ENCODE peak calls at places on chromosomes 16 and 17, in eight cellular contexts. O is H1, E is ascending aorta, A is bronchial epithelial cell, X is pancreas, C is transverse colon, T is psoas muscle, N is mammary epithelial cell. B is an unnamed sample.

GRCh38 chr16:30724641-30725464 is 23.4 kb upstream of the PHKG2 start:
- DNase-seq in N (no peak), E (no peak), O (no peak), A (no peak), T (no peak), C (peak; percentile 72), X (no peak), B (peak; percentile 88)

GRCh38 chr17:76197911-76198310 is 42.4 kb downstream of the RNF157 start:
- DNase-seq in O (no peak), E (no peak), N (no peak), X (no peak), C (no peak), T (no peak), A (no peak), B (no peak)

GRCh38 chr17:68198931-68199836 is 48.7 kb upstream of the AMZ2 start:
- DNase-seq in C (no peak), N (peak; percentile 37), A (no peak), T (peak; percentile 21), X (peak; percentile 36), O (no peak), E (no peak), B (no peak)

GRCh38 chr16:11399261-11399831 is 54.1 kb downstream of the RMI2 start:
- DNase-seq in C (no peak), X (no peak), E (no peak), N (no peak), T (no peak), O (no peak), A (no peak), B (no peak)

GRCh38 chr16:21684199-21684598 is 20.4 kb downstream of the OTOA start:
- DNase-seq in T (no peak), E (no peak), X (peak; percentile 33), C (peak; percentile 21), O (no peak), A (no peak), N (no peak), B (no peak)

GRCh38 chr17:5665164-5665563 is 80.9 kb upstream of the NLRP1 start:
- DNase-seq in X (no peak), C (no peak), E (no peak), T (peak; percentile 13), O (no peak), N (no peak), A (no peak), B (no peak)

GRCh38 chr16:30377812-30378235 is 3.2 kb downstream of the MYL11 start:
- DNase-seq in T (peak; percentile 95), C (peak; percentile 94), E (peak; percentile 80), O (no peak), N (peak; percentile 59), X (peak; percentile 90), A (peak; percentile 59), B (peak; percentile 96)

GRCh38 chr16:50699345-50700159 is 6.1 kb downstream of the NOD2 start:
- DNase-seq in C (no peak), A (peak; percentile 98), E (no peak), N (peak; percentile 98), X (no peak), O (no peak), T (peak; percentile 61), B (peak; percentile 13)

GRCh38 chr16:24993722-24994686 is 21.2 kb downstream of the ARHGAP17 start:
- DNase-seq in E (no peak), O (no peak), N (peak; percentile 87), X (no peak), T (no peak), A (peak; percentile 93), C (peak; percentile 59), B (peak; percentile 59)

GRCh38 chr17:76866774-76867577 is 1.2 kb upstream of the MGAT5B start:
- DNase-seq in N (peak; percentile 49), A (peak; percentile 57), X (no peak), C (no peak), E (no peak), T (no peak), O (no peak), B (no peak)

GRCh38 chr16:7313170-7313569 is 19.5 kb upstream of the RBFOX1 start:
- DNase-seq in X (no peak), T (no peak), O (no peak), N (no peak), A (no peak), C (no peak), E (no peak), B (no peak)

GRCh38 chr17:14745122-14745521 is 444.2 kb downstream of the HS3ST3B1 start:
- DNase-seq in E (no peak), A (peak; percentile 86), X (no peak), C (no peak), N (peak; percentile 84), T (no peak), O (no peak), B (no peak)

GRCh38 chr17:19650826-19651225 is 2.3 kb downstream of the ALDH3A2 start:
- DNase-seq in N (peak; percentile 66), A (peak; percentile 75), X (no peak), T (no peak), C (no peak), O (no peak), E (no peak), B (no peak)

GRCh38 chr17:1644493-1645206 is 882 bp downstream of the SCARF1 start:
- DNase-seq in T (no peak), A (peak; percentile 77), C (no peak), E (no peak), N (peak; percentile 82), X (peak; percentile 53), O (no peak), B (no peak)

GRCh38 chr16:11224096-11224893 is 31.7 kb downstream of the SOCS1 start:
- DNase-seq in O (no peak), T (peak; percentile 77), A (no peak), E (peak; percentile 57), N (no peak), X (no peak), C (peak; percentile 86), B (peak; percentile 55)

GRCh38 chr17:9544221-9544620 is 31.4 kb downstream of the STX8 start:
- DNase-seq in X (no peak), O (no peak), A (no peak), T (no peak), N (no peak), C (no peak), E (no peak), B (no peak)

GRCh38 chr16:621526-622105 is 9.2 kb upstream of the WFIKKN1 start:
- DNase-seq in O (no peak), T (no peak), N (no peak), A (no peak), E (no peak), C (no peak), X (no peak), B (no peak)

GRCh38 chr17:68835061-68835460 is 120.1 kb downstream of the ABCA8 start:
- DNase-seq in X (no peak), T (no peak), C (no peak), N (no peak), O (no peak), A (no peak), E (no peak), B (no peak)

DNA sequence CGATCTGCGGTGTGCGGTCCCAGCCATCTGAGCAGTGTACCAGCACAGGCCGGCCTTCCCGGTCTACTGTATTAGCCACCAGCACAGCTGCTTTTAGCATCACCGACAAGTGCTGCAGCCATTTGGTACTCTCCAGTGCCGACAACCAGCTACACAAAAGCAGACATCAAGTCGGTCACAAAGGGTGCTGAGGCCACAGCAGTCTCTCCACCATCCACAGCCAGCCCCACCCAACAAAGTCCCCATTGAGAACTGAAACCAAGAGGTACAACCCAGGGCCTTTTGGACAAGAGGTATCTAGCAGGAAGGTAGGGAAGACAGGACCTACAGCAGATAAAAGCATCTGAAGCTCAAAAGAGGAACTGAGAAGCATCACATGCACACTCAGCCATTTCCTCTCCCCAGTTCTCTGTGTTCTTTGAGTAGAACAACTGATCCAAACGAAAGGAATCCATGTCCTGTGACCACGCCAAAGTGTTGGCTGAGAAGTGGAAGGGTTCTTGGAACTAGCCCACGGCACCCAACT is 9.5 kb downstream of the MTMR4 start:
- DNase-seq in A (no peak), X (no peak), C (peak; percentile 27), N (no peak), O (no peak), T (no peak), E (no peak), B (no peak)
- H3K36me3 ChIP-seq in A (peaks cover 16% of the 10 kb centered on the region), X (peaks cover 39% of the 10 kb centered on the region), C (no peaks in the 10 kb centered on the region), N (peaks cover 24% of the 10 kb centered on the region), O (peaks cover 29% of the 10 kb centered on the region), T (peaks cover 100% of the 10 kb centered on the region), E (peaks cover 85% of the 10 kb centered on the region), B (peaks cover 98% of the 10 kb centered on the region)

GRCh38 chr16:87423429-87423828 is 31.3 kb downstream of the MAP1LC3B start:
- DNase-seq in E (no peak), O (no peak), X (no peak), T (no peak), C (no peak), A (no peak), N (no peak), B (peak; percentile 23)

GRCh38 chr16:87421369-87421912 is 29.3 kb downstream of the MAP1LC3B start:
- DNase-seq in C (no peak), X (no peak), O (no peak), N (no peak), T (no peak), E (no peak), A (no peak), B (no peak)

GRCh38 chr16:87420401-87421368 is 28.5 kb downstream of the MAP1LC3B start:
- DNase-seq in T (no peak), E (no peak), A (no peak), N (no peak), C (no peak), X (no peak), O (no peak), B (no peak)

GRCh38 chr16:87419971-87420370 is 27.8 kb downstream of the MAP1LC3B start:
- DNase-seq in A (no peak), E (no peak), C (no peak), N (no peak), X (no peak), O (no peak), T (no peak), B (peak; percentile 8)

DNA sequence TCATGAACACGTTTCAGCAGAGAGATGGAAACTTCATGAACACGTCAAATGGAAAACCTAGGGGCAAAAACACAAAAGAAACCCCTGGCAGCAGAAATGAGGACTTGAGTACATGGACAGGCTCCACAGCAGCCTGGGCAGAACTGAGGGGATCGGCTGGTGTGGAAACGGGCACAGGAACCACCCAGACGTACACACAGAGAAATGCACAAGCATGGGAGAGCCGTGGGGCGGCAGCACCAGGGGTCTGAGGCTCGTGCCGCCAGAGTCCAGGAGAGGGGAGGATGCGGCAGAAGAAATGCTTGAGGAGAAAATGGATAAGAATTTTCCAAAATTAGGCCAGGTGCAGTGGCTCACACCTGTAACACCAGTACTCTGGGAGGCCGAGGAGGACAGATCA is 30.0 kb downstream of the MAP1LC3B start:
- DNase-seq in N (no peak), O (no peak), A (no peak), X (no peak), C (no peak), E (no peak), T (no peak), B (no peak)
- H3K36me3 ChIP-seq in N (peaks cover 2% of the 10 kb centered on the region), O (no peaks in the 10 kb centered on the region), A (peaks cover 12% of the 10 kb centered on the region), X (peaks cover 4% of the 10 kb centered on the region), C (no peaks in the 10 kb centered on the region), E (peaks cover 46% of the 10 kb centered on the region), T (peaks cover 71% of the 10 kb centered on the region), B (peaks cover 67% of the 10 kb centered on the region)

GRCh38 chr17:79258042-79258441 is 183.4 kb downstream of the ENGASE start:
- DNase-seq in T (no peak), X (no peak), E (no peak), C (no peak), O (no peak), A (no peak), N (no peak), B (no peak)
- H3K36me3 ChIP-seq in T (no peaks in the 10 kb centered on the region), X (no peaks in the 10 kb centered on the region), E (no peaks in the 10 kb centered on the region), C (no peaks in the 10 kb centered on the region), O (no peaks in the 10 kb centered on the region), A (no peaks in the 10 kb centered on the region), N (no peaks in the 10 kb centered on the region), B (no peaks in the 10 kb centered on the region)

GRCh38 chr16:89178453-89179147 is 7.1 kb downstream of the CDH15 start:
- DNase-seq in N (peak; percentile 48), E (no peak), X (no peak), O (no peak), C (no peak), T (no peak), A (peak; percentile 31), B (no peak)
- H3K36me3 ChIP-seq in N (no peaks in the 10 kb centered on the region), E (no peaks in the 10 kb centered on the region), X (no peaks in the 10 kb centered on the region), O (no peaks in the 10 kb centered on the region), C (no peaks in the 10 kb centered on the region), T (peaks cover 38% of the 10 kb centered on the region), A (no peaks in the 10 kb centered on the region), B (no peaks in the 10 kb centered on the region)

B was measured in adrenal gland.